ENCODE peak calls at places on chromosomes 5 and 9, in four cellular contexts. One of them, this sample, is unnamed.

GRCh38 chr9:84331119-84331791 is 9.3 kb downstream of the SLC28A3 start:
- DNase-seq in IMR-90: peak
- DNase-seq in H9: no peak
- DNase-seq in H1: no peak
- DNase-seq in this sample: peak

GRCh38 chr9:37144762-37145161 is 24.4 kb downstream of the ZCCHC7 start:
- DNase-seq in IMR-90: peak
- DNase-seq in H9: no peak
- DNase-seq in H1: no peak
- DNase-seq in this sample: no peak

GRCh38 chr5:155759252-155759651 is 567.7 kb upstream of the SGCD start:
- DNase-seq in IMR-90: no peak
- DNase-seq in H9: no peak
- DNase-seq in H1: no peak
- DNase-seq in this sample: no peak

GRCh38 chr5:59296317-59297264 is 596.9 kb downstream of the PDE4D start:
- DNase-seq in IMR-90: peak
- DNase-seq in H9: no peak
- DNase-seq in H1: no peak
- DNase-seq in this sample: peak

GRCh38 chr5:111887706-111888105 is 130.7 kb upstream of the NREP start:
- DNase-seq in IMR-90: no peak
- DNase-seq in H9: no peak
- DNase-seq in H1: no peak
- DNase-seq in this sample: no peak

GRCh38 chr5:10680876-10681481 is 80.1 kb downstream of the DAP start:
- DNase-seq in IMR-90: no peak
- DNase-seq in H9: no peak
- DNase-seq in H1: no peak
- DNase-seq in this sample: no peak

GRCh38 chr9:95313010-95313498 is 4.5 kb downstream of the FANCC start:
- DNase-seq in IMR-90: peak
- DNase-seq in H9: peak
- DNase-seq in H1: peak
- DNase-seq in this sample: peak

GRCh38 chr5:142677212-142677611 is 8.7 kb downstream of the FGF1 start:
- DNase-seq in IMR-90: peak
- DNase-seq in H9: no peak
- DNase-seq in H1: no peak
- DNase-seq in this sample: no peak

GRCh38 chr5:143261748-143262392 is 141.6 kb downstream of the NR3C1 start:
- DNase-seq in IMR-90: peak
- DNase-seq in H9: no peak
- DNase-seq in H1: no peak
- DNase-seq in this sample: peak

GRCh38 chr9:126722252-126722921 is 82.5 kb upstream of the ZBTB43 start:
- DNase-seq in IMR-90: no peak
- DNase-seq in H9: peak
- DNase-seq in H1: peak
- DNase-seq in this sample: peak

GRCh38 chr5:4294878-4295277 is 699.2 kb downstream of the IRX1 start:
- DNase-seq in IMR-90: no peak
- DNase-seq in H9: no peak
- DNase-seq in H1: no peak
- DNase-seq in this sample: no peak

GRCh38 chr9:5851445-5851844 is 18.5 kb upstream of the ERMP1 start:
- DNase-seq in IMR-90: peak
- DNase-seq in H9: no peak
- DNase-seq in H1: no peak
- DNase-seq in this sample: peak

GRCh38 chr9:91734371-91734981 is 215.6 kb downstream of the ROR2 start:
- DNase-seq in IMR-90: peak
- DNase-seq in H9: peak
- DNase-seq in H1: peak
- DNase-seq in this sample: peak

GRCh38 chr9:80061940-80062339 is 490.2 kb downstream of the TLE4 start:
- DNase-seq in IMR-90: peak
- DNase-seq in H9: no peak
- DNase-seq in H1: no peak
- DNase-seq in this sample: peak

GRCh38 chr9:97502222-97502983 is 937 bp downstream of the TMOD1 start:
- DNase-seq in IMR-90: no peak
- DNase-seq in H9: peak
- DNase-seq in H1: peak
- DNase-seq in this sample: no peak

GRCh38 chr5:33312631-33313030 is 128.1 kb upstream of the TARS1 start:
- DNase-seq in IMR-90: peak
- DNase-seq in H9: no peak
- DNase-seq in H1: no peak
- DNase-seq in this sample: no peak

GRCh38 chr5:179187681-179188575 is 127.8 kb downstream of the ZNF354C start:
- DNase-seq in IMR-90: no peak
- DNase-seq in H9: no peak
- DNase-seq in H1: no peak
- DNase-seq in this sample: no peak
- H3K23ac ChIP-seq in IMR-90: no peak
- H3K23ac ChIP-seq in H9: no peak
- H3K23ac ChIP-seq in H1: no peak
- H3K23ac ChIP-seq in this sample: no peak

GRCh38 chr9:89739531-89740315 is 134.9 kb downstream of the GADD45G start:
- DNase-seq in IMR-90: no peak
- DNase-seq in H9: no peak
- DNase-seq in H1: no peak
- DNase-seq in this sample: no peak
- H3K4me2 ChIP-seq in IMR-90: no peak
- H3K4me2 ChIP-seq in H9: no peak
- H3K4me2 ChIP-seq in H1: no peak
- H3K4me2 ChIP-seq in this sample: no peak

GRCh38 chr5:173293817-173294672 is 34.2 kb downstream of the STC2 start:
- DNase-seq in IMR-90: peak
- DNase-seq in H9: peak
- DNase-seq in H1: no peak
- DNase-seq in this sample: peak
- H3K9ac ChIP-seq in IMR-90: peak
- H3K9ac ChIP-seq in H9: no peak
- H3K9ac ChIP-seq in H1: no peak
- H3K9ac ChIP-seq in this sample: no peak

DNA sequence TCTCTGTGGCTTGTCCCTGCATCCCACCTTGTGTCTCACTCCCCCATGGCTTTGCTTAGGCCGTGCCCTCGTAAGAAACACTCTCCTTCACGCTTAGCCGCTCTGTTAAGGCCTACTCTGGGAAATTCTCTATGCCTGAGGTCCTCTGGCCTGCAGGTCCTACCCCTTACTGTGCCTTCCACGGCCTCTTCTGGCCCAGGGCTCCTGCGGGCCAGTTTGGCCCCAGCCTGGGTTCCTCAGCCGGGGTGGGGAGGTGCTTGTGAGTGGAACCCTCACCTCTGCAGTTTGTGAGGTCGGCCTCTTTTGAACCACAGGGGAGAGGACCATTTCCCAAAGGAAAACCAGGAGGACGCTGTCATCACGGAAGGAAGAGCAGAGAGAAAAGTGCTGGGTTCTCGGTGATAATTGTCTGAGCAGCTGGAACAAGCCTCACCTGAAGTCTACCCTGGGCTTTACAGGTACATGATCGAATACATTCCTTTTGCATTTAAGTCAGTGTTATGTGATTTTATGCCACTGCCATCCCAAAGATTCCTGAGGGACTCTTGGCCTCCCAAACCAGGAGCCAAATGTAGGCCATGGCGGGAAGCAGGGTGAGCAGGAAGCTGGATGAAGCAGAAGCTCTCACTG is 28.8 kb upstream of the GFPT2 start:
- DNase-seq in IMR-90: no peak
- DNase-seq in H9: no peak
- DNase-seq in H1: no peak
- DNase-seq in this sample: no peak
- H3K23ac ChIP-seq in IMR-90: no peak
- H3K23ac ChIP-seq in H9: no peak
- H3K23ac ChIP-seq in H1: no peak
- H3K23ac ChIP-seq in this sample: no peak

GRCh38 chr9:127809562-127810377 is 7.1 kb downstream of the FPGS start:
- DNase-seq in IMR-90: no peak
- DNase-seq in H9: peak
- DNase-seq in H1: no peak
- DNase-seq in this sample: peak
- H3K4me2 ChIP-seq in IMR-90: no peak
- H3K4me2 ChIP-seq in H9: peak
- H3K4me2 ChIP-seq in H1: peak
- H3K4me2 ChIP-seq in this sample: peak

GRCh38 chr9:127896395-127897193 is 2.8 kb downstream of the ST6GALNAC6 start:
- DNase-seq in IMR-90: no peak
- DNase-seq in H9: no peak
- DNase-seq in H1: no peak
- DNase-seq in this sample: peak

GRCh38 chr9:127899200-127899943 is at the start of gene ST6GALNAC6:
- DNase-seq in IMR-90: peak
- DNase-seq in H9: peak
- DNase-seq in H1: no peak
- DNase-seq in this sample: peak

GRCh38 chr9:127895811-127896210 is 3.6 kb downstream of the ST6GALNAC6 start:
- DNase-seq in IMR-90: no peak
- DNase-seq in H9: no peak
- DNase-seq in H1: no peak
- DNase-seq in this sample: no peak

GRCh38 chr9:127898433-127899199 is 787 bp downstream of the ST6GALNAC6 start:
- DNase-seq in IMR-90: peak
- DNase-seq in H9: peak
- DNase-seq in H1: no peak
- DNase-seq in this sample: peak

DNA sequence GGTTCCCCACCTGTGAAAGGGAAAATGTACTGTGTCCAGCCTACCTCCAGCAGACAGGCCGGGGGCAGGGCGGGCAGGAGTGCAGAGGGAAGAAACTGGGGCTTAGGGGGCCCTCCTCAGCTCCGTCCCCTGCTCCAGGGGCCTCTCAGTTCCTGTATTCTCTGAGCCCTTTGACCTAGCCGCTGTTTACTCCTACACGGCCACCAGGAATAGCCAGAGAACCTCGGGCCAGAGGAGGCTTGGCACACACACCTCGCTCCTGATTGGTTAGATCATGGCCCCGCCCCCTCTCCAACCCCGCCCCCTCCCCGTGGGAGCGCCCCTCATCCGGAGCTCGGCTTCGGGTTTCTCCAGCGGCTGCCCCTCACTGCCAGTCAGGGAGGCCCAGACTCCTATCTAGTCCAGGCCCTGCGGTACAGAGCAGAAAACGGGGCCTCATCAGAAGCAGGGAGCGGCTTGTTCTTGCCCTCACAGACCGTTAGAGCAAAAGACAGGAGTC is 2.2 kb downstream of the ST6GALNAC6 start:
- DNase-seq in IMR-90: peak
- DNase-seq in H9: peak
- DNase-seq in H1: no peak
- DNase-seq in this sample: peak
- H3K9ac ChIP-seq in IMR-90: peak
- H3K9ac ChIP-seq in H9: no peak
- H3K9ac ChIP-seq in H1: no peak
- H3K9ac ChIP-seq in this sample: no peak